ENCODE peak calls at places on chromosomes 12 and 14, in seven cellular contexts. N, O, X, Q, D, A and T are unnamed samples.

GRCh38 chr12:115158816-115159215 is 474.8 kb upstream of the TBX3 start:
- DNase-seq in N (no peak), O (no peak), X (no peak), Q (no peak), D (no peak), A (no peak), T (no peak)

GRCh38 chr14:100734031-100734990 is 7.6 kb downstream of the DLK1 start:
- DNase-seq in N (peak; percentile 28), O (no peak), X (no peak), Q (no peak), D (no peak), A (no peak), T (no peak)

GRCh38 chr12:49550853-49551252 is 12.0 kb downstream of the KCNH3 start:
- DNase-seq in N (peak; percentile 16), O (no peak), X (no peak), Q (no peak), D (no peak), A (no peak), T (no peak)

GRCh38 chr14:26255213-26255612 is 342.6 kb downstream of the NOVA1 start:
- DNase-seq in N (no peak), O (peak; percentile 37), X (peak; percentile 64), Q (no peak), D (peak; percentile 27), A (peak; percentile 52), T (no peak)

GRCh38 chr12:41802803-41803202 is 341.9 kb downstream of the GXYLT1 start:
- DNase-seq in N (no peak), O (no peak), X (no peak), Q (no peak), D (no peak), A (no peak), T (no peak)

GRCh38 chr12:131677699-131678098 is 33.2 kb upstream of the SFSWAP start:
- DNase-seq in N (no peak), O (no peak), X (no peak), Q (no peak), D (no peak), A (no peak), T (no peak)

GRCh38 chr14:68177728-68178127 is 358.1 kb downstream of the RAD51B start:
- DNase-seq in N (no peak), O (peak; percentile 28), X (no peak), Q (no peak), D (no peak), A (no peak), T (no peak)

GRCh38 chr12:98939350-98939749 is 294.3 kb downstream of the APAF1 start:
- DNase-seq in N (peak; percentile 8), O (peak; percentile 42), X (peak; percentile 72), Q (peak; percentile 22), D (peak; percentile 40), A (peak; percentile 75), T (peak; percentile 14)

GRCh38 chr12:71725011-71725410 is 29.7 kb upstream of the RAB21 start:
- DNase-seq in N (no peak), O (no peak), X (peak; percentile 6), Q (no peak), D (no peak), A (no peak), T (no peak)

GRCh38 chr12:87127272-87127671 is 871.1 kb upstream of the MGAT4C start:
- DNase-seq in N (no peak), O (peak; percentile 63), X (peak; percentile 80), Q (no peak), D (no peak), A (no peak), T (no peak)

GRCh38 chr14:21098892-21099595 is 589 bp upstream of the ZNF219 start:
- DNase-seq in N (peak; percentile 46), O (peak; percentile 34), X (no peak), Q (no peak), D (no peak), A (no peak), T (no peak)

GRCh38 chr12:2183556-2184541 is 131.1 kb downstream of the CACNA1C start:
- DNase-seq in N (peak; percentile 82), O (no peak), X (peak; percentile 77), Q (no peak), D (peak; percentile 68), A (peak; percentile 56), T (peak; percentile 46)

GRCh38 chr12:116520801-116521471 is 38.2 kb upstream of the MAP1LC3B2 start:
- DNase-seq in N (peak; percentile 35), O (no peak), X (peak; percentile 89), Q (no peak), D (no peak), A (no peak), T (no peak)

GRCh38 chr14:72513994-72514659 is 379.8 kb downstream of the DPF3 start:
- DNase-seq in N (peak; percentile 50), O (peak; percentile 70), X (peak; percentile 81), Q (peak; percentile 10), D (peak; percentile 57), A (peak; percentile 77), T (peak; percentile 47)

GRCh38 chr12:128078311-128078851 is 188.6 kb upstream of the TMEM132C start:
- DNase-seq in N (no peak), O (no peak), X (peak; percentile 40), Q (no peak), D (no peak), A (no peak), T (no peak)
- TF ChIP-seq EZH2phosphoT487 in N (no peak), O (no peak), X (no peak), Q (no peak), D (no peak), A (no peak), T (no peak)

GRCh38 chr14:65555358-65555757 is 142.8 kb downstream of the FUT8 start:
- DNase-seq in N (no peak), O (no peak), X (no peak), Q (no peak), D (no peak), A (peak; percentile 67), T (peak; percentile 14)

GRCh38 chr14:65549429-65549828 is 136.9 kb downstream of the FUT8 start:
- DNase-seq in N (no peak), O (no peak), X (no peak), Q (no peak), D (no peak), A (no peak), T (peak; percentile 25)

GRCh38 chr14:65552724-65553123 is 140.2 kb downstream of the FUT8 start:
- DNase-seq in N (no peak), O (no peak), X (no peak), Q (no peak), D (no peak), A (no peak), T (no peak)

GRCh38 chr14:65551019-65551643 is 138.6 kb downstream of the FUT8 start:
- DNase-seq in N (no peak), O (no peak), X (no peak), Q (no peak), D (no peak), A (no peak), T (no peak)
- H3K4me1 ChIP-seq in N (no peaks in the 10 kb centered on the region), O (peaks cover 9% of the 10 kb centered on the region), X (no peaks in the 10 kb centered on the region), Q (no peaks in the 10 kb centered on the region), D (no peaks in the 10 kb centered on the region), A (peaks cover 11% of the 10 kb centered on the region), T (peaks cover 40% of the 10 kb centered on the region)

GRCh38 chr14:54478621-54479215 is 10.1 kb downstream of the GMFB start:
- DNase-seq in N (no peak), O (no peak), X (peak; percentile 8), Q (no peak), D (no peak), A (no peak), T (no peak)
- H3K36me3 ChIP-seq in N (peaks cover 90% of the 10 kb centered on the region), O (peaks cover 37% of the 10 kb centered on the region), X (peaks cover 74% of the 10 kb centered on the region), Q (peaks cover 26% of the 10 kb centered on the region), D (no peaks in the 10 kb centered on the region), A (peaks cover 13% of the 10 kb centered on the region), T (peaks cover 91% of the 10 kb centered on the region)

GRCh38 chr12:52645120-52645761 is 6.8 kb downstream of the KRT2 start:
- DNase-seq in N (no peak), O (no peak), X (no peak), Q (no peak), D (no peak), A (no peak), T (no peak)

GRCh38 chr12:52646613-52647012 is 5.4 kb downstream of the KRT2 start:
- DNase-seq in N (no peak), O (no peak), X (no peak), Q (no peak), D (no peak), A (peak; percentile 21), T (no peak)

GRCh38 chr12:52645982-52646381 is 6.0 kb downstream of the KRT2 start:
- DNase-seq in N (no peak), O (no peak), X (no peak), Q (no peak), D (peak; percentile 36), A (no peak), T (no peak)

GRCh38 chr12:52643233-52644077 is 8.6 kb downstream of the KRT2 start:
- DNase-seq in N (no peak), O (no peak), X (no peak), Q (no peak), D (no peak), A (no peak), T (no peak)

DNA sequence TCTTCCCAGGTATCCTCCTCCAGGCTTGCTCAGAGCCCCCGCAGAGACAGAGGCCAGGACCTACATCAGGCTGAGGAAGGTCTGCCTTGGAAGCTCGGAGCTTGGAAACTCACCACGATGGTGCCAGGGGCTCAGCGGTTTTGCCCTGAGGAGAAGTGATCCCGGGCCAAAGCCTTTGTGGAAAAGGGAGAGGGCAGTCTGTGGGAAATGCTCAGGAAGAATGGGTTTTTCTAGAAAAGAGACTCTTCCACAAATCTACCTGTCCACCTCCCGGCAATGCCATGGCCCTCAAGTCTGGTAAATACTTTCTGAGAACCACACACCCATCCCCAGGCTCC is 8.0 kb downstream of the KRT2 start:
- DNase-seq in N (no peak), O (no peak), X (no peak), Q (no peak), D (no peak), A (no peak), T (no peak)
- TF ChIP-seq EZH2phosphoT487 in N (no peak), O (no peak), X (no peak), Q (no peak), D (no peak), A (no peak), T (no peak)

GRCh38 chr14:59318908-59319307 is 130.4 kb downstream of the DAAM1 start:
- DNase-seq in N (no peak), O (no peak), X (no peak), Q (no peak), D (no peak), A (no peak), T (no peak)
- H3K4me1 ChIP-seq in N (peaks cover 20% of the 10 kb centered on the region), O (peaks cover 26% of the 10 kb centered on the region), X (peaks cover 20% of the 10 kb centered on the region), Q (no peaks in the 10 kb centered on the region), D (peaks cover 42% of the 10 kb centered on the region), A (no peaks in the 10 kb centered on the region), T (peaks cover 35% of the 10 kb centered on the region)

DNA sequence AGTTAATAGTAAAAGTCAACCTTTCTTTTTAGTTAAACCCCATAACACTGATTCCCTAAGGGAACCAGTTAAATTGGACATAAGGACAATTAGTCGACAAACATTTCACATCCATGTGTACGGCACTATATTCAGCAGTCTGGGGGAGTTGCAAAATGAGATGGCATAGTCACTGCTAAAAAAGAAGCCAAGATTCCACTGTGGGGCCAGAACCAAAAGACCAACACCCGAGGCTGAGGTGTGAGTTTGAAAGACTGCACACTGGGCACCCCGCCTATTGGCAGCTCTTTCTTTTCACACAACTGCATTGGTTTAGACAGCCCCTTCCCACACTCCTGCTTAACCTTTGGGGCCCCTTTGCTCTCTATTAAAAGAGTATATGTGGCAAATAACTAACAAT is 16.7 kb downstream of the SETD3 start:
- DNase-seq in N (no peak), O (no peak), X (no peak), Q (no peak), D (no peak), A (no peak), T (no peak)
- H3K36me3 ChIP-seq in N (peaks cover 51% of the 10 kb centered on the region), O (peaks cover 20% of the 10 kb centered on the region), X (peaks cover 13% of the 10 kb centered on the region), Q (no peaks in the 10 kb centered on the region), D (no peaks in the 10 kb centered on the region), A (no peaks in the 10 kb centered on the region), T (peaks cover 60% of the 10 kb centered on the region)

GRCh38 chr12:125081427-125081826 is 16.2 kb downstream of the AACS start:
- DNase-seq in N (no peak), O (no peak), X (no peak), Q (no peak), D (no peak), A (no peak), T (peak; percentile 56)
- TF ChIP-seq EZH2phosphoT487 in N (no peak), O (no peak), X (no peak), Q (no peak), D (no peak), A (no peak), T (no peak)